ENCODE peak calls at places on chromosomes 5 and 9, in four cellular contexts. V is MM.1S, R is fibroblast of lung, L is GM12878. D is an unnamed sample. For H3K27me3, the result is how much of the 10 kb centered on the place peaks cover.

GRCh38 chr9:120538339-120538738 is 41.6 kb downstream of the CDK5RAP2 start:
- DNase-seq in L (no peak), V (no peak), R (no peak), D (no peak)

GRCh38 chr5:131545856-131546255 is 89.2 kb downstream of the RAPGEF6 start:
- DNase-seq in R (peak), L (no peak), V (no peak), D (no peak)

GRCh38 chr5:10333154-10334006 is 20.1 kb upstream of the MARCHF6 start:
- DNase-seq in R (peak), L (no peak), V (peak), D (peak)

GRCh38 chr9:86116425-86116824 is 17.1 kb upstream of the GOLM1 start:
- DNase-seq in L (no peak), V (no peak), R (no peak), D (no peak)

GRCh38 chr9:87478211-87478992 is 19.3 kb upstream of the DAPK1 start:
- DNase-seq in R (no peak), L (no peak), V (no peak), D (no peak)

GRCh38 chr5:142777858-142778257 is 7.7 kb downstream of the ARHGAP26 start:
- DNase-seq in L (no peak), R (peak), V (no peak), D (no peak)

GRCh38 chr9:32701321-32702022 is 66.0 kb upstream of the TAF1L start:
- DNase-seq in V (no peak), L (no peak), R (peak), D (no peak)

GRCh38 chr9:84862786-84863185 is 193.3 kb downstream of the NTRK2 start:
- DNase-seq in V (no peak), R (peak), L (no peak), D (no peak)

GRCh38 chr9:119933191-119933590 is 564.0 kb upstream of the BRINP1 start:
- DNase-seq in V (no peak), R (no peak), L (no peak), D (no peak)

GRCh38 chr5:139299477-139299876 is 5.9 kb downstream of the MATR3 start:
- DNase-seq in V (no peak), L (no peak), R (no peak), D (no peak)

GRCh38 chr9:35909274-35909673 is at the start of gene SPAAR:
- DNase-seq in V (no peak), L (no peak), R (no peak), D (no peak)

GRCh38 chr5:18742830-18743229 is 1108.6 kb downstream of the TAF11L14 start:
- DNase-seq in L (no peak), V (no peak), R (no peak), D (no peak)

GRCh38 chr9:111965566-111966019 is 69.0 kb downstream of the UGCG start:
- DNase-seq in R (peak), V (no peak), L (peak), D (peak)

GRCh38 chr9:72443855-72444254 is 77.6 kb upstream of the TMC1 start:
- DNase-seq in V (no peak), R (no peak), L (peak), D (peak)

GRCh38 chr5:150671509-150672236 is 10.6 kb downstream of the MYOZ3 start:
- DNase-seq in V (no peak), L (no peak), R (no peak), D (no peak)

GRCh38 chr5:143396353-143396940 is 7.0 kb downstream of the NR3C1 start:
- DNase-seq in L (no peak), V (no peak), R (no peak), D (peak)

GRCh38 chr5:77743181-77743580 is 33.0 kb downstream of the TBCA start:
- DNase-seq in L (no peak), V (no peak), R (peak), D (no peak)

GRCh38 chr9:5510360-5510931 is at the start of gene PDCD1LG2:
- DNase-seq in V (peak), L (peak), R (peak), D (peak)

GRCh38 chr5:172939045-172939444 is 20.2 kb upstream of the RPL26L1 start:
- DNase-seq in L (no peak), R (no peak), V (no peak), D (no peak)

GRCh38 chr5:97623441-97623840 is 440.4 kb upstream of the RIOK2 start:
- DNase-seq in R (no peak), L (no peak), V (no peak), D (no peak)

GRCh38 chr9:133976888-133977287 is 15.2 kb downstream of the VAV2 start:
- DNase-seq in V (no peak), R (no peak), L (no peak), D (no peak)

GRCh38 chr9:128204858-128205257 is 1.7 kb downstream of the DNM1 start:
- DNase-seq in V (no peak), R (no peak), L (no peak), D (no peak)

GRCh38 chr5:39394946-39395345 is 29.8 kb downstream of the DAB2 start:
- DNase-seq in V (no peak), L (no peak), R (peak), D (no peak)

GRCh38 chr5:137090151-137090550 is 409.0 kb downstream of the SPOCK1 start:
- DNase-seq in L (no peak), V (no peak), R (peak), D (no peak)

GRCh38 chr9:135095470-135096407 is 8.3 kb downstream of the OLFM1 start:
- DNase-seq in R (no peak), V (no peak), L (no peak), D (no peak)

GRCh38 chr5:177473461-177473991 is at the start of gene DBN1:
- DNase-seq in L (no peak), R (peak), V (no peak), D (peak)

GRCh38 chr9:32378993-32379729 is 5.3 kb upstream of the ACO1 start:
- DNase-seq in L (peak), R (peak), V (peak), D (peak)

GRCh38 chr9:90124961-90125360 is 517.7 kb downstream of the DIRAS2 start:
- DNase-seq in V (no peak), R (no peak), L (no peak), D (no peak)

GRCh38 chr5:152264656-152265055 is 140.4 kb downstream of the NMUR2 start:
- DNase-seq in R (no peak), L (no peak), V (no peak), D (no peak)

GRCh38 chr5:6632324-6632930 is 417 bp downstream of the NSUN2 start:
- DNase-seq in V (no peak), R (no peak), L (no peak), D (no peak)
- TF ChIP-seq CTCF in V (no peak), R (no peak), L (no peak), D (peak)

GRCh38 chr5:141393267-141393666 is 834 bp downstream of the PCDHGA8 start:
- DNase-seq in L (no peak), R (no peak), V (no peak), D (no peak)
- H3K27me3 ChIP-seq in L (under half), R (under half), V (under half), D (under half)

GRCh38 chr5:128920345-128921215 is 44.7 kb upstream of the SLC27A6 start:
- DNase-seq in R (peak), L (no peak), V (no peak), D (no peak)
- H3K4me3 ChIP-seq in R (no peak), L (no peak), V (no peak), D (no peak)

GRCh38 chr9:136694865-136695247 is 7.6 kb upstream of the AGPAT2 start:
- DNase-seq in V (no peak), R (no peak), L (no peak), D (no peak)

GRCh38 chr9:136693135-136693489 is 5.9 kb upstream of the AGPAT2 start:
- DNase-seq in V (no peak), R (no peak), L (no peak), D (no peak)

GRCh38 chr9:136693490-136694162 is 6.4 kb upstream of the AGPAT2 start:
- DNase-seq in L (no peak), R (peak), V (no peak), D (no peak)

GRCh38 chr9:136695435-136695895 is 8.2 kb upstream of the AGPAT2 start:
- DNase-seq in R (no peak), V (no peak), L (no peak), D (no peak)

DNA sequence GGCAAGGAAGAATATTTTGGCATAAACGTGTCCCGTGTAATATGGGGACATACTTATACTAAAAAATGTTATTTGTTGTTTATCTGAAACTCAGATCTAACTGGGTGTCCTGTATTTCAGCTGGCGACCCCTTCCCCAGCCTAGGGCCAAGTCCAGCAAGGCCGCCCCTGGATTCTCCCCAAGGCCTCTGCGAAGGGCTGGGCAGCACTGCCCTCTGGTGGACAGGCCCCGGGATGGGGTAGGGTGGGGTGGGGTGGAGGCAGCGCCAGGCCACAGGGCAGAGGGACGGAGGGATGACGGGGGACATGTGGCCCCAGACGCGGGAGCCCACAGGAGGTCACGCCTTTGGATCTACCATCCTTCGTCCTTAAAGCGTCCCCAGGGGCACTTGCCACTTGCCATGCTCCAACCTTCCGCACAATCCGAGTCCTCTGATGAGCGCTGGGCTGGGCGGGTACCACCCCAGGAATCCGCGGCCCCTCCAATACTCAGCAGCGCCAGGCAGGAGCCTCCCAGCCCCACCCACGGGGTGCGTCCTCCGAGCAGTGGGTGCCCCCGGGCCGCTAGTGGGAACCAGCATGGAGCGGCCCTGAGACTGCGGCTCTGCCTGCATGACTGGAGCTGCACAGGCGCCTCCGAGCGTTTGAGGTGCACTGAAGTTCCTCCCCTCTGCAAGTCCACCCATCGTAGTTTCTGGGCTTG is 7.1 kb upstream of the AGPAT2 start:
- DNase-seq in V (no peak), L (no peak), R (no peak), D (no peak)
- TF ChIP-seq CTCF in V (peak), L (peak), R (peak), D (peak)

GRCh38 chr5:1551426-1551825 is 27.7 kb upstream of the LPCAT1 start:
- DNase-seq in V (no peak), L (no peak), R (no peak), D (no peak)
- H3K27me3 ChIP-seq in V (under half), L (under half), R (under half), D (under half)

GRCh38 chr5:67813879-67814539 is 401.5 kb upstream of the PIK3R1 start:
- DNase-seq in V (no peak), L (no peak), R (peak), D (no peak)

GRCh38 chr5:67816456-67816855 is 399.1 kb upstream of the PIK3R1 start:
- DNase-seq in R (peak), L (no peak), V (no peak), D (no peak)

GRCh38 chr5:67815455-67816391 is 399.8 kb upstream of the PIK3R1 start:
- DNase-seq in R (peak), V (no peak), L (no peak), D (no peak)

GRCh38 chr5:67814569-67815311 is 400.8 kb upstream of the PIK3R1 start:
- DNase-seq in L (no peak), V (no peak), R (no peak), D (no peak)

GRCh38 chr5:67817652-67818051 is 397.9 kb upstream of the PIK3R1 start:
- DNase-seq in L (no peak), R (no peak), V (no peak), D (no peak)
- H3K4me3 ChIP-seq in L (no peak), R (no peak), V (no peak), D (no peak)

DNA sequence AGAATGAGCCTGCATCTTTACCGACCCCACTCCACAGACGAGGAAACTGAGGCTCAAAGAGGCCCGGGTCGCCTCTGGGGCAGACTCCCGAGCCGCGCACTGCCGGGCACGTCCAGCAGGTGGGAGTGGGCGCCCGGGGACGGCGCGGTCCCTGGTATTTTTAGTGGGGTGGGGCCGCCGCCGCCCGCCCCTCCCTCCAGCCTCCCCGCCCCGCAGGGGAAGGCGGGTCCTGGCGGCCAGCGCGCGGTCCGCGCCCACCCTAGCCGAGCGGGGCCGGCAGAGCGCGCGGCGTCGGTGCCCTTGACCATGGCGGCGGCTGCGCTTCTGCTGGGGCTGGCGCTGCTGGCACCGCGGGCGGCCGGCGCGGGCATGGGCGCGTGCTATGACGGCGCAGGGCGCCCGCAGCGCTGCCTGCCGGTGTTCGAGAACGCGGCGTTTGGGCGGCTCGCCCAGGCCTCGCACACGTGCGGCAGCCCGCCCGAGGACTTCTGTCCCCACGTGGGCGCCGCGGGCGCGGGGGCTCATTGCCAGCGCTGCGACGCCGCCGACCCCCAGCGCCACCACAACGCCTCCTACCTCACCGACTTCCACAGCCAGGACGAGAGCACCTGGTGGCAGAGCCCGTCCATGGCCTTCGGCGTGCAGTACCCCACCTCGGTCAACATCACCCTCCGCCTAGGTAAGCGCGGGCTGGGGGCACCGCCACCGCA is at the start of gene LAMC3:
- DNase-seq in R (no peak), V (no peak), L (no peak), D (no peak)
- TF ChIP-seq CTCF in R (peak), V (no peak), L (no peak), D (no peak)

GRCh38 chr5:1881731-1882336 is 891 bp downstream of the IRX4 start:
- DNase-seq in L (no peak), R (no peak), V (no peak), D (no peak)

GRCh38 chr5:1881273-1881586 is 1.5 kb downstream of the IRX4 start:
- DNase-seq in V (no peak), L (no peak), R (no peak), D (no peak)

GRCh38 chr5:1882337-1883119 is at the start of gene IRX4:
- DNase-seq in R (peak), L (no peak), V (no peak), D (no peak)

GRCh38 chr5:1879292-1880263 is 3.1 kb downstream of the IRX4 start:
- DNase-seq in L (no peak), R (no peak), V (no peak), D (no peak)

DNA sequence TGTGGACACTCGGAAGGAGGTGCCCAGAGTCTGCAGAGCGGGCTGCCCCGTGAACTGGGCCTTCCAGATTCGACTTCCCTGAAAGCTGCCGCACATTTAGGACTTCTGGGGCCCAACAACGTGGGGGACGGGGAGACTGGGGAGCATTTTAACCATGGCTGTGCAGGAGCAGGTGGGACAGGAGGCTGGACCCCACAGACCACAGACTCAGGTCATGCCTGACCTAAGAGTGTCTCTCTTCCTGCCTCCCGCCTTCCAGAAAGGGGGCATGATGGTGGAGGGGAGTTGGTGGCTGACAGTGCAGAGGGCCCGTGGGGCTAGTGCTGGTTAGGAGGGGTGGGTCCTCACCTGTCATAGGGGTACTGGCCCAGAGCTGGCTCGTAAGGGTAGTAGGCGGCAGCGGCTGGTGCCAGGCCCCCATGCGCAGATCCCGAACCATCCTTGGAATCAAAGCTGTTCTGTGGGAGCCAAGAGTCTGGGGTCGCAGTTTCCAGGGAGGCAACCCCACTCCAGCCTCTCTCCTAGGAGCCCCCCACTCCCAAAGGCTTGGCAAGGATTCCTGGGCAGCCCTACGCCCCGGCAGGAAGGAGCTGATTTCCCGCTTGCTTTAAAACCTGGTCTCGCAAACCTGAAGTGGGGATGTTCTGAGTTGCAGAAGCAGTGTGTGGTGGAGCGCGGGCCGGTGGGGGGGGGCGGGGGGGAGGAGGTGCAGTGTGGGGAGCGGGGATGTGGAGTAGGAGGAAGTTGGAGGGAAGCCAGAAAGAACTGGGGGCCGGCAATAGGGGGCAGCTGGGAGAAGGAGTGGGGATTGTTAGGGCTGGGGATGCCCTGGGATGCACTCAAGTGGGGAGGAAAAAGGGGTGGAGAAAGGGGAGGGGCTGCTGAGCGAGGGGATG is 2.1 kb downstream of the IRX4 start:
- DNase-seq in L (no peak), V (no peak), R (no peak), D (no peak)
- H3K27me3 ChIP-seq in L (under half), V (under half), R (half or more), D (under half)

DNA sequence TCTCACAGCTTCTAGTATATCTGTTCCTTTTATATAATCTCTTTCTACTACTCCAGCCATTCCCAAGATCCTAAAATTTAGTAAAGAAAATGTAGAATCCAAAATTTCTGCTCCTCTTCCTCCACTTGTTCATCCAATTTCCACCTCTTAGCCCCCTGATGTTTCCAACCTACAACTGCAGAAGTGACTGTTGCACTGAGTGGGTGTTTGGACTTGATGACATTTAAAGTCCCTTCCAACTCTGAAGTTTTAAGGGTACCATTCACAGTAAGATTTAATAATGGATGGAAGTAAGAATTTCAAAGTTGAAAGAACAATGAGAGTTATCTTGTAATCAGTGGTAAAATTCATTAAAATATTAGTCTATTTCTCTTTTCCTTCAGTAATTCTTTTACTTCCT is 5.5 kb downstream of the DIAPH1 start:
- DNase-seq in V (no peak), L (no peak), R (no peak), D (no peak)
- H3K4me3 ChIP-seq in V (no peak), L (no peak), R (no peak), D (no peak)

DNA sequence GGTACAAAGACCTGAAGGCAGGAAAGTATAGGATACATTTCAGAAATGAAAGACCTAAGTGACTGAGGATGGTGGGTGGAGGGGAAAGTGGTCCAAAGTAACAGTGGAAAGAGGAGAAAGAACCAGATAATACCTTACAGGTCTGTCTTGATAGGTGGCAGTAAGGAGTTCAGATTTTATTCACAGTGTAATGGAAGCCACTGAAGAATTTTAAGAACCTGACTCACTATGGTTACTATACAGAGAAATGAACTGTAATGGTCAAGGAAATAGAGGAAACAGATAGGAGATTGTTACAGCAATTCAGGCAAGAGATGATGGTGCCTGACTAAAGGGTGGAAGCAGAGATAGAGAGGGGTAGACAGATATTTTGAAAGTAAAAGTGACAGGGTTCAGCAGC is 46.5 kb downstream of the EPB41L4A start:
- DNase-seq in V (no peak), R (no peak), L (no peak), D (no peak)
- TF ChIP-seq CTCF in V (no peak), R (no peak), L (no peak), D (no peak)

D was measured in GM06990.